ENCODE peak calls at places on chromosomes 12 and 14, in six cellular contexts. X, Q, J, Z, T and V are unnamed samples.

GRCh38 chr12:10571141-10571540 is 42.3 kb downstream of the MAGOHB start:
- DNase-seq in X (no peak), Q (no peak), J (no peak), Z (no peak), T (no peak), V (no peak)

GRCh38 chr14:34449819-34450541 is 12.1 kb downstream of the SPTSSA start:
- DNase-seq in X (no peak), Q (no peak), J (no peak), Z (no peak), T (no peak), V (no peak)

GRCh38 chr12:79420146-79420618 is 270.6 kb downstream of the PAWR start:
- DNase-seq in X (peak), Q (peak), J (no peak), Z (no peak), T (peak), V (no peak)

GRCh38 chr12:113793250-113793649 is 172.9 kb downstream of the RBM19 start:
- DNase-seq in X (no peak), Q (no peak), J (no peak), Z (no peak), T (no peak), V (no peak)

GRCh38 chr12:49451468-49452259 is 84.4 kb downstream of the SPATS2 start:
- DNase-seq in X (no peak), Q (peak), J (no peak), Z (no peak), T (no peak), V (no peak)

GRCh38 chr14:32329146-32329545 is at the start of gene AKAP6:
- DNase-seq in X (no peak), Q (no peak), J (no peak), Z (peak), T (no peak), V (no peak)

GRCh38 chr14:49553892-49554291 is 32.3 kb downstream of the RPS29 start:
- DNase-seq in X (no peak), Q (no peak), J (no peak), Z (no peak), T (no peak), V (no peak)

GRCh38 chr14:24279301-24280186 is 8.1 kb upstream of the RABGGTA start:
- DNase-seq in X (no peak), Q (no peak), J (no peak), Z (peak), T (no peak), V (no peak)

GRCh38 chr12:109910254-109910968 is 10.3 kb downstream of the TCHP start:
- DNase-seq in X (no peak), Q (no peak), J (no peak), Z (no peak), T (no peak), V (no peak)

GRCh38 chr12:127145929-127146789 is 1120.8 kb upstream of the TMEM132C start:
- DNase-seq in X (no peak), Q (no peak), J (peak), Z (peak), T (no peak), V (peak)

GRCh38 chr12:84131076-84131475 is 781.5 kb downstream of the SLC6A15 start:
- DNase-seq in X (no peak), Q (no peak), J (no peak), Z (no peak), T (no peak), V (no peak)

GRCh38 chr14:101035466-101036225 is 132.1 kb upstream of the RTL1 start:
- DNase-seq in X (no peak), Q (no peak), J (peak), Z (peak), T (no peak), V (peak)

GRCh38 chr12:107522692-107523477 is 162.7 kb upstream of the PWP1 start:
- DNase-seq in X (no peak), Q (no peak), J (no peak), Z (peak), T (no peak), V (no peak)
- TF ChIP-seq CTCF in X (no peak), Q (peak), J (no peak), Z (peak), T (peak), V (no peak)

GRCh38 chr12:24797901-24798300 is 151.0 kb downstream of the BCAT1 start:
- DNase-seq in X (no peak), Q (no peak), J (no peak), Z (no peak), T (no peak), V (no peak)

GRCh38 chr12:24791622-24792021 is 157.3 kb downstream of the BCAT1 start:
- DNase-seq in X (no peak), Q (no peak), J (no peak), Z (no peak), T (no peak), V (no peak)

GRCh38 chr12:24798335-24798734 is 150.6 kb downstream of the BCAT1 start:
- DNase-seq in X (no peak), Q (peak), J (no peak), Z (no peak), T (no peak), V (no peak)

DNA sequence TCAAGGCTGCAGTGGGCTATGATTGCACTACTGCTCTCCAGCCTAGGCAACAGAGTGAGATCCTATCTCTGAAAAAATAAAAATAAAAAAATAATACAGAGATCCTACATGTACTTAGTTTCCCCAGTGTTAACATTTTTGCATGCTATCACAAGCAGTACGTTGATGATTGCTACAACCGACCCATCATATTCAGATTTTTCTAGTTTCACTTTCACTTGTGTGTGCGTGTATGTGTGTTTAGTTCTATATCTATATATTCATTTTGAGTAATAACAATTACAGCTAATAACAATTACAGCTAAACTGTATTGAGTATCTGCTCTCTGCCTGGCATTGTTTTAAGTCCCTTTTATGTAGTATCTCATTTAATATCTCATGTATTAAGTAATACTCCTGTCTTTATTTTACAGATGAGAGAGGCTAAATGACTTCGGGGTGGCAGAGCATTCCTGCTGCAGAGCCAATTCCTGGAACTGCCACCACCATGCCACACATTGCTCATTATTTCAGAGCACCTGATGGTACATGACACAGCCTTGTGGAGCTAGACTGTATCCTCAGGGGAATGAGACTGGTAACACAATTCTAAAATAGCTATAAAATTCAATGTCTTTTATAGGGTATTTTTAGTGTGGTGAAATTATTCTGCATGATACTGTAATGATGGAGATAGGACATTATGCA is 153.1 kb downstream of the BCAT1 start:
- DNase-seq in X (peak), Q (peak), J (no peak), Z (no peak), T (no peak), V (no peak)
- H3K4me3 ChIP-seq in X (no peak), Q (no peak), J (no peak), Z (no peak), T (no peak), V (peak)

GRCh38 chr12:29025936-29026335 is 123.1 kb upstream of the FAR2 start:
- DNase-seq in X (no peak), Q (no peak), J (no peak), Z (no peak), T (no peak), V (no peak)

GRCh38 chr12:29026419-29026818 is 122.7 kb upstream of the FAR2 start:
- DNase-seq in X (no peak), Q (no peak), J (no peak), Z (no peak), T (no peak), V (no peak)

GRCh38 chr12:29030006-29030405 is 119.1 kb upstream of the FAR2 start:
- DNase-seq in X (no peak), Q (no peak), J (no peak), Z (no peak), T (no peak), V (no peak)

GRCh38 chr12:29023436-29024076 is 125.5 kb upstream of the FAR2 start:
- DNase-seq in X (no peak), Q (no peak), J (no peak), Z (no peak), T (no peak), V (no peak)

GRCh38 chr12:29024117-29024516 is 125.0 kb upstream of the FAR2 start:
- DNase-seq in X (no peak), Q (no peak), J (no peak), Z (no peak), T (no peak), V (no peak)
- TF ChIP-seq CTCF in X (no peak), Q (peak), J (no peak), Z (peak), T (peak), V (no peak)

DNA sequence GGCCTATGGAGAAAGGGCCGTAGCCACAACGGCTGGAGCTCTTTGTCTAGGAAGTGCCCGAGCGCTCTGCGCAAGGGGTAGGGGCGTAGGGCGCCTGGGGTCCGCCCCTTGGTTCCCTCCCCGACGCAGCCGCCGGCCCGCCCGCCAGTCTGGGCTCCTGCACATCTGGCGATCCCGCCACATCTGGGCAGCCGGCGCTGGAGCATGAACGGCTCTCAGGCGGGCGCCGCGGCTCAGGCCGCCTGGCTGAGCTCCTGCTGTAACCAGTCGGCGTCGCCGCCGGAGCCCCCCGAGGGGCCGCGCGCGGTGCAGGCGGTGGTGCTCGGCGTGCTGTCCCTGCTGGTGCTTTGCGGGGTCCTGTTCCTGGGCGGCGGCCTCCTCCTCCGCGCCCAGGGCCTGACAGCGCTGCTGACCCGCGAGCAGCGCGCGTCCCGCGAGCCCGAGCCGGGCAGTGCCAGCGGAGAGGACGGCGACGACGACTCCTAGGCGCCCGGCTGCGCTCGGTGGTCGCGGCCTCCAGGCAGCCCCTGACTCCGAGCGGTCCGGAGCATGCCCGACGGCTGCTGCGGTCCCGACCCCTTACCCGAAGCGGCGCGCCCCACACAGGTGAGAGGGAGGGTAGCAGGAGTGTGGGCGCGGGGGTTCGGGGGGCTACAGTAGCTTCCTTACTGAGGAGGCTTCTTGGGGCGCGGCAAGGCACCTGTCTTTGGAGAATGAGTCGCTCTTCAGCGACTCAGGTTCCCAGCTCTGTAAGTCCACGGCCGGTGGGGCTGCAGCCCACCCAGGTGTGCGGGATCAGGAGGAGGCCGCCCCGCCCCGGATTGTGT is at the start of gene SMIM41:
- DNase-seq in X (no peak), Q (no peak), J (no peak), Z (no peak), T (no peak), V (peak)
- H3K4me3 ChIP-seq in X (no peak), Q (no peak), J (no peak), Z (no peak), T (no peak), V (peak)

DNA sequence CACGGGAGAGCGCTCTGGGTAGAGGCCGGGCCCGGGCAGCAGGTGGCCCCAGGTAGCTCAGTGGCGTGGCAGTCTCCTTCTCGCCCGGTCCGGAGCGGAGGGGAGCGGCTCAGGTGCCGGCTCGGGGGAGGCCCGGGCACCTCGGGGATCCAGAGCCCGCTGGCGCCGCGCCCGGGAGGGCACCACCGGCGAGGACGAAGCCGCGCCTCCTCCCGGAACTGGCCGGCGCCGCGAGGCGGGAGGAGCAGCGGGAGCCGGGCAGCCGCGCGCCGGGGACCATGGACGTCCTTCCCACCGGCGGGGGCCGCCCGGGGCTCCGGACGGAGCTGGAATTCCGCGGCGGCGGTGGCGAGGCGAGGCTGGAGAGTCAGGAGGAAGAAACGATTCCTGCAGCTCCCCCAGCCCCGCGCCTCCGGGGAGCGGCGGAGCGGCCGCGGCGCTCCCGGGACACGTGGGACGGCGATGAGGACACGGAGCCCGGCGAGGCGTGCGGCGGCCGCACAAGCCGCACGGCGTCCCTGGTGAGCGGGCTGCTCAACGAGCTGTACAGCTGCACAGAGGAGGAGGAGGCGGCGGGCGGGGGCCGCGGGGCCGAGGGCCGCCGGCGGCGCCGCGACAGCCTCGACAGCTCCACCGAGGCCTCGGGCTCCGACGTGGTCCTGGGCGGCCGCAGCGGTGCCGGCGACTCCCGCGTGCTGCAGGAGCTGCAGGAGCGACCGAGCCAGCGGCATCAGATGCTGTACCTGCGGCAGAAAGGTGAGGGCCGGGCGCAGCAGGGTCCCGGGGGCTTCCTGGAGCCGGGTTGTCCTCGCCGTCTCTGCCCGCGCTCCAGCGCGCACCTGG is 21.5 kb upstream of the GNS start:
- DNase-seq in X (peak), Q (peak), J (peak), Z (peak), T (peak), V (peak)
- TF ChIP-seq CTCF in X (no peak), Q (peak), J (no peak), Z (no peak), T (no peak), V (no peak)

DNA sequence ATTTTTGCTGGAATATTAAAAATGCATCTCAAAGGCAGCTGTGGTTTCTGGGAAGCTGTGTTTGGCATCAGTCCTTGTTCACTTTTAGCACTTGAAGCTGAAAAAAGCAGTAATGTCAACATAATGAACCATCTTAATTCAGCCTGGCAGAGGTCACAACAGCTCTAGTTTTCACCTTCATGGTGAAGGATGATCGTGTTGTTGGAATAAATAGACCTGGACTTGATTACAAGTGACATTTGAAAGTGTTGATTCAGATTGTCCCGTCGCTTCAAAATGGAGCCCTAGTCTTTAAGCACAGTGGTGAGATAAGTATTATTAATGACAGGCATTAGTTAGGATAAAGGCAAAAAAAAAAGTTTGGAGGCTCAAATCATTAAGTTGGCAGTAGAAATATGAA is 53.6 kb upstream of the MMP17 start:
- DNase-seq in X (no peak), Q (no peak), J (no peak), Z (no peak), T (no peak), V (no peak)
- H3K4me3 ChIP-seq in X (no peak), Q (no peak), J (no peak), Z (no peak), T (no peak), V (no peak)

DNA sequence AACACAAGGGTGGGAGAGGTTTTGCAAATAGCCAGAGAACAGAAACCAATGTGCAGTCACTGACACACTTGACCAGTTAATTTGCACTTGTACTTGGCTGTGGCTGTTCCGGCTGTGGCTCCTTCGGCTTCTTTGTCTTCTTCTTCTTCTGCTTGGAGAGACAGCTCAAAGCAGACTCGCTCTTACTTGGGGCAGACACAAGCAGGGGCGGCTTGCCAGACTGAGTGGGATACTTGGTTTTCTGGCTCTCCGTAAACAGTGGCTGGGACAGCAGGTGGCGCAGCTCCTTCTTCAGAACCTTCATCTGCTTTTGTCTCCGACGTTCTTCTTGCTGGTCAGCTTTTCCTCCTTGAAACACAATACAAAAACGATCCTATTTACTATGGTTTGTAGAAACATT is 25.0 kb downstream of the OTUB2 start:
- DNase-seq in X (peak), Q (no peak), J (peak), Z (peak), T (peak), V (no peak)
- TF ChIP-seq CTCF in X (peak), Q (no peak), J (peak), Z (peak), T (peak), V (no peak)

GRCh38 chr14:50823051-50823762 is 7.8 kb downstream of the NIN start:
- DNase-seq in X (no peak), Q (no peak), J (no peak), Z (no peak), T (no peak), V (no peak)
- H3K4me3 ChIP-seq in X (no peak), Q (no peak), J (no peak), Z (no peak), T (no peak), V (no peak)

GRCh38 chr12:1630081-1630826 is 1.2 kb downstream of the WNT5B start:
- DNase-seq in X (no peak), Q (no peak), J (peak), Z (peak), T (peak), V (peak)
- TF ChIP-seq CTCF in X (no peak), Q (no peak), J (no peak), Z (no peak), T (no peak), V (peak)